ENCODE peak calls at places on chromosomes 7 and 10, in six cellular contexts. One of them, this sample, is unnamed.

GRCh38 chr7:100895956-100896742 is 461 bp upstream of the ACHE start:
- DNase-seq in mucosa of gallbladder: peak; percentile 58
- DNase-seq in NCI-H774: no peak
- DNase-seq in GM13977: peak; percentile 73
- DNase-seq in stimulated activated CD4-positive, alpha-beta T cell treated with anti-CD3 and anti-CD28 coated beads, Interleukin-2, amount 100 ng/mL, for 24 hours: no peak
- DNase-seq in fibroblast of the aortic adventitia: no peak
- DNase-seq in this sample: peak; percentile 64

GRCh38 chr10:87734987-87735827 is 75.5 kb downstream of the PAPSS2 start:
- DNase-seq in mucosa of gallbladder: peak; percentile 15
- DNase-seq in GM13977: peak; percentile 60
- DNase-seq in NCI-H774: no peak
- DNase-seq in fibroblast of the aortic adventitia: peak; percentile 72
- DNase-seq in stimulated activated CD4-positive, alpha-beta T cell treated with anti-CD3 and anti-CD28 coated beads, Interleukin-2, amount 100 ng/mL, for 24 hours: no peak
- DNase-seq in this sample: peak; percentile 32

GRCh38 chr10:66586073-66586472 is 339.8 kb upstream of the LRRTM3 start:
- DNase-seq in stimulated activated CD4-positive, alpha-beta T cell treated with anti-CD3 and anti-CD28 coated beads, Interleukin-2, amount 100 ng/mL, for 24 hours: no peak
- DNase-seq in fibroblast of the aortic adventitia: no peak
- DNase-seq in NCI-H774: no peak
- DNase-seq in GM13977: no peak
- DNase-seq in mucosa of gallbladder: no peak
- DNase-seq in this sample: peak; percentile 48

GRCh38 chr7:42494722-42495121 is 257.7 kb upstream of the GLI3 start:
- DNase-seq in fibroblast of the aortic adventitia: peak; percentile 4
- DNase-seq in GM13977: no peak
- DNase-seq in NCI-H774: no peak
- DNase-seq in stimulated activated CD4-positive, alpha-beta T cell treated with anti-CD3 and anti-CD28 coated beads, Interleukin-2, amount 100 ng/mL, for 24 hours: no peak
- DNase-seq in mucosa of gallbladder: no peak
- DNase-seq in this sample: no peak

GRCh38 chr10:14602807-14603538 is 171.7 kb downstream of the FAM107B start:
- DNase-seq in GM13977: no peak
- DNase-seq in NCI-H774: no peak
- DNase-seq in stimulated activated CD4-positive, alpha-beta T cell treated with anti-CD3 and anti-CD28 coated beads, Interleukin-2, amount 100 ng/mL, for 24 hours: no peak
- DNase-seq in fibroblast of the aortic adventitia: peak; percentile 31
- DNase-seq in mucosa of gallbladder: no peak
- DNase-seq in this sample: no peak

GRCh38 chr7:84183741-84184140 is 10.8 kb downstream of the SEMA3A start:
- DNase-seq in mucosa of gallbladder: no peak
- DNase-seq in GM13977: no peak
- DNase-seq in NCI-H774: no peak
- DNase-seq in stimulated activated CD4-positive, alpha-beta T cell treated with anti-CD3 and anti-CD28 coated beads, Interleukin-2, amount 100 ng/mL, for 24 hours: no peak
- DNase-seq in fibroblast of the aortic adventitia: no peak
- DNase-seq in this sample: no peak

GRCh38 chr7:82697897-82698296 is 254.3 kb upstream of the CACNA2D1 start:
- DNase-seq in mucosa of gallbladder: no peak
- DNase-seq in GM13977: no peak
- DNase-seq in fibroblast of the aortic adventitia: peak; percentile 12
- DNase-seq in stimulated activated CD4-positive, alpha-beta T cell treated with anti-CD3 and anti-CD28 coated beads, Interleukin-2, amount 100 ng/mL, for 24 hours: no peak
- DNase-seq in NCI-H774: no peak
- DNase-seq in this sample: no peak

GRCh38 chr7:158461824-158462223 is 125.8 kb downstream of the PTPRN2 start:
- DNase-seq in GM13977: no peak
- DNase-seq in stimulated activated CD4-positive, alpha-beta T cell treated with anti-CD3 and anti-CD28 coated beads, Interleukin-2, amount 100 ng/mL, for 24 hours: no peak
- DNase-seq in fibroblast of the aortic adventitia: no peak
- DNase-seq in NCI-H774: no peak
- DNase-seq in mucosa of gallbladder: no peak
- DNase-seq in this sample: no peak

GRCh38 chr7:92635538-92635937 is 45.3 kb upstream of the FAM133B start:
- DNase-seq in stimulated activated CD4-positive, alpha-beta T cell treated with anti-CD3 and anti-CD28 coated beads, Interleukin-2, amount 100 ng/mL, for 24 hours: no peak
- DNase-seq in NCI-H774: no peak
- DNase-seq in mucosa of gallbladder: no peak
- DNase-seq in GM13977: no peak
- DNase-seq in fibroblast of the aortic adventitia: no peak
- DNase-seq in this sample: no peak

This sample was measured in testis.